ENCODE peak calls at places on chromosomes 2 and 18, in nine cellular contexts. One of them, this sample, is unnamed.

GRCh38 chr2:163888591-163888990 is 152.8 kb upstream of the FIGN start:
- DNase-seq in thoracic aorta: no peak
- DNase-seq in cardiac muscle cell: no peak
- DNase-seq in sigmoid colon: no peak
- DNase-seq in OCI-LY7: no peak
- DNase-seq in IMR-90: no peak
- DNase-seq in neural progenitor cell: no peak
- DNase-seq in psoas muscle: no peak
- DNase-seq in upper lobe of right lung: no peak
- DNase-seq in this sample: no peak

GRCh38 chr2:96156926-96157648 is 11.8 kb upstream of the DUSP2 start:
- DNase-seq in thoracic aorta: no peak
- DNase-seq in cardiac muscle cell: no peak
- DNase-seq in sigmoid colon: peak; percentile 54
- DNase-seq in OCI-LY7: peak; percentile 81
- DNase-seq in IMR-90: no peak
- DNase-seq in neural progenitor cell: no peak
- DNase-seq in psoas muscle: peak; percentile 42
- DNase-seq in upper lobe of right lung: peak; percentile 60
- DNase-seq in this sample: no peak

GRCh38 chr2:75429036-75429435 is 131.7 kb downstream of the EVA1A start:
- DNase-seq in thoracic aorta: no peak
- DNase-seq in cardiac muscle cell: no peak
- DNase-seq in sigmoid colon: no peak
- DNase-seq in OCI-LY7: no peak
- DNase-seq in IMR-90: no peak
- DNase-seq in neural progenitor cell: no peak
- DNase-seq in psoas muscle: peak; percentile 56
- DNase-seq in upper lobe of right lung: no peak
- DNase-seq in this sample: no peak

GRCh38 chr18:49893036-49893435 is 79.7 kb upstream of the ACAA2 start:
- DNase-seq in thoracic aorta: no peak
- DNase-seq in cardiac muscle cell: no peak
- DNase-seq in sigmoid colon: no peak
- DNase-seq in OCI-LY7: no peak
- DNase-seq in IMR-90: no peak
- DNase-seq in neural progenitor cell: no peak
- DNase-seq in psoas muscle: no peak
- DNase-seq in upper lobe of right lung: peak; percentile 7
- DNase-seq in this sample: no peak

GRCh38 chr2:66888791-66889631 is 454.1 kb downstream of the MEIS1 start:
- DNase-seq in thoracic aorta: no peak
- DNase-seq in cardiac muscle cell: no peak
- DNase-seq in sigmoid colon: peak; percentile 95
- DNase-seq in OCI-LY7: no peak
- DNase-seq in IMR-90: peak; percentile 100
- DNase-seq in neural progenitor cell: no peak
- DNase-seq in psoas muscle: no peak
- DNase-seq in upper lobe of right lung: no peak
- DNase-seq in this sample: no peak

GRCh38 chr2:113232730-113233129 is 46.0 kb downstream of the PAX8 start:
- DNase-seq in thoracic aorta: no peak
- DNase-seq in cardiac muscle cell: no peak
- DNase-seq in sigmoid colon: no peak
- DNase-seq in OCI-LY7: no peak
- DNase-seq in IMR-90: no peak
- DNase-seq in neural progenitor cell: no peak
- DNase-seq in psoas muscle: no peak
- DNase-seq in upper lobe of right lung: no peak
- DNase-seq in this sample: no peak

GRCh38 chr18:31258789-31259188 is 59.2 kb upstream of the DSG1 start:
- DNase-seq in thoracic aorta: no peak
- DNase-seq in cardiac muscle cell: no peak
- DNase-seq in sigmoid colon: no peak
- DNase-seq in OCI-LY7: no peak
- DNase-seq in IMR-90: no peak
- DNase-seq in neural progenitor cell: no peak
- DNase-seq in psoas muscle: no peak
- DNase-seq in upper lobe of right lung: no peak
- DNase-seq in this sample: no peak

GRCh38 chr2:98572211-98572610 is 36.1 kb downstream of the COA5 start:
- DNase-seq in thoracic aorta: no peak
- DNase-seq in cardiac muscle cell: no peak
- DNase-seq in sigmoid colon: no peak
- DNase-seq in OCI-LY7: no peak
- DNase-seq in IMR-90: no peak
- DNase-seq in neural progenitor cell: no peak
- DNase-seq in psoas muscle: no peak
- DNase-seq in upper lobe of right lung: no peak
- DNase-seq in this sample: no peak

GRCh38 chr2:12074126-12074883 is 327.9 kb downstream of the LPIN1 start:
- DNase-seq in thoracic aorta: no peak
- DNase-seq in cardiac muscle cell: no peak
- DNase-seq in sigmoid colon: no peak
- DNase-seq in OCI-LY7: no peak
- DNase-seq in IMR-90: no peak
- DNase-seq in neural progenitor cell: peak; percentile 24
- DNase-seq in psoas muscle: no peak
- DNase-seq in upper lobe of right lung: no peak
- DNase-seq in this sample: no peak

GRCh38 chr2:236464140-236464539 is 105.5 kb upstream of the ACKR3 start:
- DNase-seq in thoracic aorta: no peak
- DNase-seq in cardiac muscle cell: no peak
- DNase-seq in sigmoid colon: no peak
- DNase-seq in OCI-LY7: no peak
- DNase-seq in IMR-90: no peak
- DNase-seq in neural progenitor cell: no peak
- DNase-seq in psoas muscle: no peak
- DNase-seq in upper lobe of right lung: no peak
- DNase-seq in this sample: no peak
- H3K9me3 ChIP-seq in thoracic aorta: peaks cover 7% of the 10 kb centered on the region
- H3K9me3 ChIP-seq in cardiac muscle cell: no peaks in the 10 kb centered on the region
- H3K9me3 ChIP-seq in sigmoid colon: peaks cover 4% of the 10 kb centered on the region
- H3K9me3 ChIP-seq in OCI-LY7: no peaks in the 10 kb centered on the region
- H3K9me3 ChIP-seq in IMR-90: no peaks in the 10 kb centered on the region
- H3K9me3 ChIP-seq in neural progenitor cell: no peaks in the 10 kb centered on the region
- H3K9me3 ChIP-seq in psoas muscle: peaks cover 27% of the 10 kb centered on the region
- H3K9me3 ChIP-seq in upper lobe of right lung: no peaks in the 10 kb centered on the region
- H3K9me3 ChIP-seq in this sample: peaks cover 5% of the 10 kb centered on the region

GRCh38 chr2:30149513-30149912 is 2.7 kb downstream of the YPEL5 start:
- DNase-seq in thoracic aorta: no peak
- DNase-seq in cardiac muscle cell: peak; percentile 29
- DNase-seq in sigmoid colon: no peak
- DNase-seq in OCI-LY7: peak; percentile 29
- DNase-seq in IMR-90: no peak
- DNase-seq in neural progenitor cell: peak; percentile 40
- DNase-seq in psoas muscle: no peak
- DNase-seq in upper lobe of right lung: no peak
- DNase-seq in this sample: no peak

GRCh38 chr2:30149976-30150375 is 3.2 kb downstream of the YPEL5 start:
- DNase-seq in thoracic aorta: no peak
- DNase-seq in cardiac muscle cell: no peak
- DNase-seq in sigmoid colon: no peak
- DNase-seq in OCI-LY7: peak; percentile 42
- DNase-seq in IMR-90: no peak
- DNase-seq in neural progenitor cell: no peak
- DNase-seq in psoas muscle: no peak
- DNase-seq in upper lobe of right lung: no peak
- DNase-seq in this sample: no peak

GRCh38 chr2:30150786-30151185 is 4.0 kb downstream of the YPEL5 start:
- DNase-seq in thoracic aorta: no peak
- DNase-seq in cardiac muscle cell: no peak
- DNase-seq in sigmoid colon: no peak
- DNase-seq in OCI-LY7: no peak
- DNase-seq in IMR-90: no peak
- DNase-seq in neural progenitor cell: no peak
- DNase-seq in psoas muscle: no peak
- DNase-seq in upper lobe of right lung: no peak
- DNase-seq in this sample: no peak

GRCh38 chr2:30155202-30155601 is 8.4 kb downstream of the YPEL5 start:
- DNase-seq in thoracic aorta: no peak
- DNase-seq in cardiac muscle cell: no peak
- DNase-seq in sigmoid colon: no peak
- DNase-seq in OCI-LY7: no peak
- DNase-seq in IMR-90: peak; percentile 46
- DNase-seq in neural progenitor cell: no peak
- DNase-seq in psoas muscle: no peak
- DNase-seq in upper lobe of right lung: no peak
- DNase-seq in this sample: no peak

GRCh38 chr2:30152385-30152784 is 5.6 kb downstream of the YPEL5 start:
- DNase-seq in thoracic aorta: no peak
- DNase-seq in cardiac muscle cell: no peak
- DNase-seq in sigmoid colon: no peak
- DNase-seq in OCI-LY7: no peak
- DNase-seq in IMR-90: no peak
- DNase-seq in neural progenitor cell: no peak
- DNase-seq in psoas muscle: no peak
- DNase-seq in upper lobe of right lung: no peak
- DNase-seq in this sample: no peak
- H3K4me1 ChIP-seq in thoracic aorta: peaks cover 52% of the 10 kb centered on the region
- H3K4me1 ChIP-seq in cardiac muscle cell: peaks cover 39% of the 10 kb centered on the region
- H3K4me1 ChIP-seq in sigmoid colon: no peaks in the 10 kb centered on the region
- H3K4me1 ChIP-seq in OCI-LY7: peaks cover 40% of the 10 kb centered on the region
- H3K4me1 ChIP-seq in IMR-90: peaks cover 7% of the 10 kb centered on the region
- H3K4me1 ChIP-seq in neural progenitor cell: peaks cover 31% of the 10 kb centered on the region
- H3K4me1 ChIP-seq in psoas muscle: peaks cover 36% of the 10 kb centered on the region
- H3K4me1 ChIP-seq in upper lobe of right lung: peaks cover 52% of the 10 kb centered on the region
- H3K4me1 ChIP-seq in this sample: peaks cover 50% of the 10 kb centered on the region

GRCh38 chr2:168796090-168796577 is 6.3 kb upstream of the NOSTRIN start:
- DNase-seq in thoracic aorta: no peak
- DNase-seq in cardiac muscle cell: no peak
- DNase-seq in sigmoid colon: no peak
- DNase-seq in OCI-LY7: no peak
- DNase-seq in IMR-90: no peak
- DNase-seq in neural progenitor cell: no peak
- DNase-seq in psoas muscle: no peak
- DNase-seq in upper lobe of right lung: no peak
- DNase-seq in this sample: no peak

GRCh38 chr2:168796583-168797285 is 5.7 kb upstream of the NOSTRIN start:
- DNase-seq in thoracic aorta: no peak
- DNase-seq in cardiac muscle cell: no peak
- DNase-seq in sigmoid colon: no peak
- DNase-seq in OCI-LY7: no peak
- DNase-seq in IMR-90: peak; percentile 15
- DNase-seq in neural progenitor cell: no peak
- DNase-seq in psoas muscle: no peak
- DNase-seq in upper lobe of right lung: no peak
- DNase-seq in this sample: no peak

GRCh38 chr2:168797286-168797655 is 5.2 kb upstream of the NOSTRIN start:
- DNase-seq in thoracic aorta: no peak
- DNase-seq in cardiac muscle cell: no peak
- DNase-seq in sigmoid colon: no peak
- DNase-seq in OCI-LY7: no peak
- DNase-seq in IMR-90: no peak
- DNase-seq in neural progenitor cell: no peak
- DNase-seq in psoas muscle: no peak
- DNase-seq in upper lobe of right lung: no peak
- DNase-seq in this sample: no peak

GRCh38 chr2:168798888-168799410 is 3.5 kb upstream of the NOSTRIN start:
- DNase-seq in thoracic aorta: no peak
- DNase-seq in cardiac muscle cell: no peak
- DNase-seq in sigmoid colon: no peak
- DNase-seq in OCI-LY7: no peak
- DNase-seq in IMR-90: no peak
- DNase-seq in neural progenitor cell: no peak
- DNase-seq in psoas muscle: no peak
- DNase-seq in upper lobe of right lung: no peak
- DNase-seq in this sample: no peak

DNA sequence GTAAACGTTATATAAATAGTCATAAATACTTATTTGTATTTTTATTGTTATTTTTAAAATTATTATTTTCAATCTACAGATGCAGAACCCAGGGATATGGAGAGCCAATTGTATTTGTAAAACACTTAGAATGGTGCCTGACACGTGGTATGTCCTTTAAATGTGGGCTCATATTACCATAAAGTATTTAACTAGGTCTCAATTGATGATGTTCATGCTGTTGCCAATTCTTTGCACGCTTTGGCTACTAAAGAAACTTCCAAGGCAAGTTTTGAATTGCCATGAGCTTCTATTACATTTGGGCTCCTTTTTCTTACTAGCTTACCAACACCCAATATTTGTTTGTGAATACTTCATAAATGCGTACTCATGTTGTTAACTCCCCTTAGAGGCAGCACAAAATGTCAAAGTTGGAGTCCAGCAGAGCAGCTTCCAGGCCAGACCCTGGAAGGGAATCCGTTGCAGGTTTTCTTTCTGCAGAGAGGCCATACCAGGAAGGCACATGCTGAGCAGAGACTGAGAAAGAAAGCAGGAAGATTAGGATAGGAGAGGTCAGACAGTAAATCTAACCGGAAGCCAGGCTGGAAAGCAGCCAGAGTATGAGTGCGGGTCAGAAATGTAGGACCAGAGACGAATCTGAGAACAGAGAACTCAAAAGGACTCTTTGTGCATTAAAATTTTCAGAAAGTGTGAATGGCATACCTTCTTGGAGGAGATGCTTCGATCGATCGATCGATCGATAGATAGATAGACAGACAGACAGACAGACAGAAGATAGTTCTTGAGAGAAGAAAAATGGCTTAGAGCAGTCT is 4.2 kb upstream of the NOSTRIN start:
- DNase-seq in thoracic aorta: no peak
- DNase-seq in cardiac muscle cell: peak; percentile 21
- DNase-seq in sigmoid colon: no peak
- DNase-seq in OCI-LY7: no peak
- DNase-seq in IMR-90: no peak
- DNase-seq in neural progenitor cell: peak; percentile 56
- DNase-seq in psoas muscle: no peak
- DNase-seq in upper lobe of right lung: no peak
- DNase-seq in this sample: no peak
- TF ChIP-seq CTCF in thoracic aorta: no peak
- TF ChIP-seq CTCF in cardiac muscle cell: no peak
- TF ChIP-seq CTCF in sigmoid colon: no peak
- TF ChIP-seq CTCF in OCI-LY7: no peak
- TF ChIP-seq CTCF in IMR-90: no peak
- TF ChIP-seq CTCF in neural progenitor cell: no peak
- TF ChIP-seq CTCF in psoas muscle: no peak
- TF ChIP-seq CTCF in upper lobe of right lung: no peak
- TF ChIP-seq CTCF in this sample: no peak

GRCh38 chr2:171834286-171834685 is 59.8 kb downstream of the SLC25A12 start:
- DNase-seq in thoracic aorta: no peak
- DNase-seq in cardiac muscle cell: no peak
- DNase-seq in sigmoid colon: no peak
- DNase-seq in OCI-LY7: no peak
- DNase-seq in IMR-90: no peak
- DNase-seq in neural progenitor cell: no peak
- DNase-seq in psoas muscle: no peak
- DNase-seq in upper lobe of right lung: no peak
- DNase-seq in this sample: no peak

GRCh38 chr2:171824086-171824485 is 70.0 kb downstream of the SLC25A12 start:
- DNase-seq in thoracic aorta: no peak
- DNase-seq in cardiac muscle cell: no peak
- DNase-seq in sigmoid colon: no peak
- DNase-seq in OCI-LY7: no peak
- DNase-seq in IMR-90: peak; percentile 54
- DNase-seq in neural progenitor cell: no peak
- DNase-seq in psoas muscle: no peak
- DNase-seq in upper lobe of right lung: no peak
- DNase-seq in this sample: no peak

GRCh38 chr2:171832489-171832888 is 61.6 kb downstream of the SLC25A12 start:
- DNase-seq in thoracic aorta: no peak
- DNase-seq in cardiac muscle cell: no peak
- DNase-seq in sigmoid colon: no peak
- DNase-seq in OCI-LY7: no peak
- DNase-seq in IMR-90: no peak
- DNase-seq in neural progenitor cell: no peak
- DNase-seq in psoas muscle: no peak
- DNase-seq in upper lobe of right lung: no peak
- DNase-seq in this sample: no peak

GRCh38 chr2:171830039-171830438 is 64.0 kb downstream of the SLC25A12 start:
- DNase-seq in thoracic aorta: no peak
- DNase-seq in cardiac muscle cell: no peak
- DNase-seq in sigmoid colon: no peak
- DNase-seq in OCI-LY7: no peak
- DNase-seq in IMR-90: no peak
- DNase-seq in neural progenitor cell: no peak
- DNase-seq in psoas muscle: no peak
- DNase-seq in upper lobe of right lung: no peak
- DNase-seq in this sample: no peak
- H3K9me3 ChIP-seq in thoracic aorta: no peaks in the 10 kb centered on the region
- H3K9me3 ChIP-seq in cardiac muscle cell: no peaks in the 10 kb centered on the region
- H3K9me3 ChIP-seq in sigmoid colon: peaks cover 3% of the 10 kb centered on the region
- H3K9me3 ChIP-seq in OCI-LY7: peaks cover 24% of the 10 kb centered on the region
- H3K9me3 ChIP-seq in IMR-90: peaks cover 14% of the 10 kb centered on the region
- H3K9me3 ChIP-seq in neural progenitor cell: peaks cover 27% of the 10 kb centered on the region
- H3K9me3 ChIP-seq in psoas muscle: no peaks in the 10 kb centered on the region
- H3K9me3 ChIP-seq in upper lobe of right lung: no peaks in the 10 kb centered on the region
- H3K9me3 ChIP-seq in this sample: no peaks in the 10 kb centered on the region

This sample was measured in ascending aorta.